ENCODE peak calls at places on chromosomes 5 and 9, in five cellular contexts. W is IMR-90, K is endothelial cell of umbilical vein, X is prostate gland, B is A549. V is an unnamed sample.

GRCh38 chr5:63648376-63648775 is 313.9 kb downstream of the HTR1A start:
- DNase-seq in W (no peak), K (no peak), X (no peak), B (no peak), V (no peak)

GRCh38 chr9:130995399-130995941 is 13.5 kb upstream of the LAMC3 start:
- DNase-seq in W (peak; percentile 56), K (peak; percentile 18), X (no peak), B (peak; percentile 49), V (no peak)

GRCh38 chr9:99140685-99141314 is 35.9 kb downstream of the TGFBR1 start:
- DNase-seq in W (peak; percentile 67), K (peak; percentile 30), X (peak; percentile 36), B (peak; percentile 44), V (peak; percentile 64)

GRCh38 chr5:82265052-82265451 is 13.1 kb downstream of the RPS23 start:
- DNase-seq in W (peak; percentile 54), K (no peak), X (no peak), B (no peak), V (no peak)

GRCh38 chr5:109942646-109943045 is 252.9 kb downstream of the MAN2A1 start:
- DNase-seq in W (no peak), K (no peak), X (no peak), B (no peak), V (no peak)

GRCh38 chr9:136244116-136244775 is 1.4 kb downstream of the QSOX2 start:
- DNase-seq in W (no peak), K (no peak), X (no peak), B (no peak), V (peak; percentile 54)

GRCh38 chr9:84592918-84593317 is 76.6 kb upstream of the NTRK2 start:
- DNase-seq in W (no peak), K (no peak), X (no peak), B (no peak), V (no peak)

GRCh38 chr5:168404366-168404765 is 81.9 kb upstream of the RARS1 start:
- DNase-seq in W (peak; percentile 92), K (no peak), X (no peak), B (no peak), V (no peak)

GRCh38 chr5:139708877-139709586 is 60.9 kb downstream of the CXXC5 start:
- DNase-seq in W (peak; percentile 28), K (peak; percentile 29), X (no peak), B (no peak), V (peak; percentile 59)

GRCh38 chr5:142749321-142749720 is 20.9 kb upstream of the ARHGAP26 start:
- DNase-seq in W (peak; percentile 77), K (peak; percentile 88), X (no peak), B (no peak), V (no peak)

GRCh38 chr5:176820937-176821336 is 10.6 kb downstream of the UNC5A start:
- DNase-seq in W (no peak), K (no peak), X (no peak), B (no peak), V (no peak)

GRCh38 chr9:69834591-69835184 is 14.1 kb downstream of the CFAP95 start:
- DNase-seq in W (no peak), K (no peak), X (no peak), B (no peak), V (no peak)

GRCh38 chr5:143896981-143897380 is 85.0 kb downstream of the HMHB1 start:
- DNase-seq in W (peak; percentile 81), K (peak; percentile 90), X (no peak), B (no peak), V (peak; percentile 11)

GRCh38 chr9:129412814-129413536 is 207.9 kb downstream of the C9orf50 start:
- DNase-seq in W (peak; percentile 78), K (peak; percentile 81), X (peak; percentile 43), B (peak; percentile 38), V (peak; percentile 29)
- TF ChIP-seq POLR2A in W (peak; percentile 78), K (no peak), X (peak; percentile 50), B (peak; percentile 18), V (no peak)

GRCh38 chr5:179817071-179817840 is 3.4 kb upstream of the SQSTM1 start:
- DNase-seq in W (no peak), K (no peak), X (no peak), B (no peak), V (peak; percentile 40)

GRCh38 chr5:179820127-179820482 is 600 bp upstream of the SQSTM1 start:
- DNase-seq in W (no peak), K (peak; percentile 39), X (no peak), B (no peak), V (peak; percentile 59)

GRCh38 chr5:179819296-179820126 is 1.2 kb upstream of the SQSTM1 start:
- DNase-seq in W (peak; percentile 77), K (peak; percentile 83), X (peak; percentile 59), B (no peak), V (peak; percentile 77)

GRCh38 chr5:179820483-179821297 is at the start of gene SQSTM1:
- DNase-seq in W (peak; percentile 74), K (peak; percentile 80), X (peak; percentile 74), B (no peak), V (peak; percentile 93)

DNA sequence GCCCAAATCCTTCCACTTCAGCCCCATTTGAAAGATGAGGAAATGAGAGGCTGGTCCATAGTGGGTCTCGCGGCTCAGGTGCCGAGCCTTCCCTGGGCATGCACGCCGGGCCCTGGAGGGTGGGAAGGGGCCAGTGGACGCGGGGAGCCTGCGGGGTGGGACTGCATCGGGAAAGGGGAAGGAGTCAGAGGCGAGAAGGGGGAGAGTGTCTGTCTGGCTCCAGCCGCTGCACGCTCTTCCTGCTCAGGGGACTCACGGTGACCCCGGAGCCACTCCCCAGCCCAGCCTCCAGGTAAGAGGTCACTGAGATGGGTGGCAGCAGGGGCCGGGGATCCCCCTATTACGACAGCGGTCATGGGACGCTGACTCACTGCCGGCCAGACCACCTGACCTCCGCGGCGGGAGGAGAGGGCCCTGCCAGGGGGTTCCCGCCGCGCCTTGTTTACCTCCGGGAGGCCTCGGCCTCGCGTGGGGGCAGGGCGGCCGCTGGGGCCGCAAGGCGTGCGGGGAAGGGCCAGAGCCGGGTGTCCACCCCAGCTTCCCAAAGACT is 1.9 kb upstream of the SQSTM1 start:
- DNase-seq in W (peak; percentile 95), K (peak; percentile 95), X (peak; percentile 96), B (peak; percentile 90), V (peak; percentile 87)
- TF ChIP-seq POLR2A in W (no peak), K (peak; percentile 26), X (peak; percentile 81), B (no peak), V (peak; percentile 19)

GRCh38 chr9:120928720-120929389 is 2.3 kb upstream of the TRAF1 start:
- DNase-seq in W (no peak), K (peak; percentile 46), X (peak; percentile 65), B (peak; percentile 78), V (peak; percentile 53)

GRCh38 chr9:120929392-120929791 is 2.8 kb upstream of the TRAF1 start:
- DNase-seq in W (no peak), K (no peak), X (no peak), B (no peak), V (no peak)

GRCh38 chr9:120932086-120932818 is 5.7 kb upstream of the TRAF1 start:
- DNase-seq in W (no peak), K (no peak), X (no peak), B (no peak), V (no peak)

GRCh38 chr9:120933310-120934044 is 6.9 kb upstream of the TRAF1 start:
- DNase-seq in W (no peak), K (no peak), X (no peak), B (no peak), V (no peak)

DNA sequence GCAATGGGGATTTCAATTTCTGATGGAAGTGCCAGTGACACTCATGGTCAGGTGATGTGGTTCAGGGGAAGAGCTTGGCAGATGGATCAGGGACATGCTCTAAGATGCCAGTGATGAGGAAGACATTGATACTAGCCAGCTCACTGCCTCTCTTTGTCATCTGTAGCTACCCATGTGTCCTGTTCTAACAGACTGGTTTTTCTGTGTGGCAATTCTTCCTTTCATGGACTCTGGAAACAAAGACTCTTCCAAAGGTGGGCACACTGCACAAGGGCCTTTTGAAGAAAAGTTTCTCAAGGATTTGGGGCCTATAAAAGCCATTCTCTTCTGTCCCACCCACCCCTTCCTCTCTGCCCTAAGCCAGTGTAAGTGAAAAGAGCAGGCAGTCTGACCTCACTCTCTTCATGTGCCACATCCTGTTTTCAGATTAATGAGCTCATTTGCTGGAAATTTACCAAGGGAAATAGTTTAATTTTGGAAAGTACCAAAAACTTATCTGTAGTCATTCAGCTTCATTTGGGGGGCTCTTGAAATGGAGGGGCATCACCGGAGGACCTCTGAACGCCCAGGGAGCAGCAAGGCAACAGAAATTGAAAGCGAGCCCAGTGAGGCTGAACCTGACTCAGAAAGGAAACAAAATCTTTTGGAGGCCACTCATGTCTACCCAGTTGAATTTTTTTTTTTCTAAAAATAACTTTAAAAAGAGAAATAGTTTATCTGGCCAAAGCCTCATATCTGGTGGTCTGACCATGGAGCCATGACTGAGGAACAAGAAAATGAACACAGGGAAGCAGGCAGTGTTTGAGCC is 4.9 kb upstream of the TRAF1 start:
- DNase-seq in W (peak; percentile 75), K (peak; percentile 89), X (no peak), B (no peak), V (no peak)
- TF ChIP-seq POLR2A in W (no peak), K (no peak), X (no peak), B (no peak), V (no peak)

GRCh38 chr5:178210073-178210526 is 5.8 kb downstream of the HNRNPAB start:
- DNase-seq in W (no peak), K (no peak), X (no peak), B (no peak), V (no peak)

GRCh38 chr5:178208540-178209227 is 4.4 kb downstream of the HNRNPAB start:
- DNase-seq in W (no peak), K (no peak), X (no peak), B (peak; percentile 64), V (peak; percentile 55)

GRCh38 chr5:178207917-178208280 is 3.6 kb downstream of the HNRNPAB start:
- DNase-seq in W (no peak), K (no peak), X (no peak), B (no peak), V (peak; percentile 56)

GRCh38 chr5:178211095-178212048 is 7.0 kb downstream of the HNRNPAB start:
- DNase-seq in W (no peak), K (no peak), X (no peak), B (no peak), V (no peak)

GRCh38 chr5:178209334-178210072 is 5.2 kb downstream of the HNRNPAB start:
- DNase-seq in W (no peak), K (no peak), X (no peak), B (no peak), V (no peak)
- TF ChIP-seq POLR2A in W (no peak), K (peak; percentile 50), X (no peak), B (no peak), V (no peak)